ENCODE peak calls at places on chromosomes 11 and 22, in four cellular contexts. Q is AG04450; E is left colon; T is activated CD8-positive, alpha-beta memory T cell treated with anti-CD3 and anti-CD28 coated beads for 4 hours. Y is an unnamed sample.

GRCh38 chr11:7573193-7573557 is 59.4 kb downstream of the PPFIBP2 start:
- DNase-seq in Q (no peak), E (no peak), T (no peak), Y (no peak)

GRCh38 chr11:109933126-109933525 is 160.1 kb upstream of the ZC3H12C start:
- DNase-seq in Q (no peak), E (no peak), T (no peak), Y (no peak)

GRCh38 chr22:24937114-24937513 is 9.4 kb downstream of the LHFPL7 start:
- DNase-seq in Q (no peak), E (no peak), T (no peak), Y (no peak)

GRCh38 chr11:66068923-66069714 is 953 bp upstream of the PACS1 start:
- DNase-seq in Q (no peak), E (peak), T (no peak), Y (peak)

GRCh38 chr11:102592634-102593581 is 32.2 kb downstream of the MMP20 start:
- DNase-seq in Q (no peak), E (no peak), T (no peak), Y (no peak)

GRCh38 chr22:23403720-23404688 is 176.1 kb downstream of the IGLL1 start:
- DNase-seq in Q (no peak), E (no peak), T (no peak), Y (no peak)

GRCh38 chr11:44923796-44924195 is 26.9 kb downstream of the TP53I11 start:
- DNase-seq in Q (no peak), E (no peak), T (no peak), Y (no peak)

GRCh38 chr11:76493626-76494539 is 49.1 kb downstream of the EMSY start:
- DNase-seq in Q (no peak), E (peak), T (no peak), Y (no peak)

GRCh38 chr22:43446881-43447280 is 35.1 kb downstream of the MPPED1 start:
- DNase-seq in Q (no peak), E (no peak), T (no peak), Y (no peak)